ENCODE peak calls at places on chromosomes 16 and 17, in six cellular contexts. One of them, this sample, is unnamed.

GRCh38 chr17:80353718-80354275 is 61.2 kb upstream of the ENDOV start:
- DNase-seq in CD8-positive, alpha-beta T cell: no peak
- DNase-seq in endothelial cell of umbilical vein: no peak
- DNase-seq in AG04450: no peak
- DNase-seq in Karpas-422: no peak
- DNase-seq in stomach: no peak
- DNase-seq in this sample: no peak

GRCh38 chr17:56665864-56666263 is 72.4 kb downstream of the NOG start:
- DNase-seq in CD8-positive, alpha-beta T cell: no peak
- DNase-seq in endothelial cell of umbilical vein: no peak
- DNase-seq in AG04450: no peak
- DNase-seq in Karpas-422: no peak
- DNase-seq in stomach: no peak
- DNase-seq in this sample: no peak

GRCh38 chr17:60141111-60142018 is 8.4 kb upstream of the CA4 start:
- DNase-seq in CD8-positive, alpha-beta T cell: no peak
- DNase-seq in endothelial cell of umbilical vein: no peak
- DNase-seq in AG04450: no peak
- DNase-seq in Karpas-422: no peak
- DNase-seq in stomach: peak; percentile 89
- DNase-seq in this sample: no peak

GRCh38 chr17:79974786-79975497 is 60.7 kb downstream of the TBC1D16 start:
- DNase-seq in CD8-positive, alpha-beta T cell: no peak
- DNase-seq in endothelial cell of umbilical vein: no peak
- DNase-seq in AG04450: no peak
- DNase-seq in Karpas-422: peak; percentile 79
- DNase-seq in stomach: peak; percentile 71
- DNase-seq in this sample: no peak

GRCh38 chr17:16997514-16998429 is 25.9 kb upstream of the TNFRSF13B start:
- DNase-seq in CD8-positive, alpha-beta T cell: no peak
- DNase-seq in endothelial cell of umbilical vein: peak; percentile 45
- DNase-seq in AG04450: no peak
- DNase-seq in Karpas-422: peak; percentile 54
- DNase-seq in stomach: no peak
- DNase-seq in this sample: no peak

GRCh38 chr17:13957636-13958035 is 111.7 kb upstream of the COX10 start:
- DNase-seq in CD8-positive, alpha-beta T cell: no peak
- DNase-seq in endothelial cell of umbilical vein: no peak
- DNase-seq in AG04450: no peak
- DNase-seq in Karpas-422: no peak
- DNase-seq in stomach: no peak
- DNase-seq in this sample: no peak

GRCh38 chr16:67786491-67786890 is 19.9 kb downstream of the RANBP10 start:
- DNase-seq in CD8-positive, alpha-beta T cell: no peak
- DNase-seq in endothelial cell of umbilical vein: no peak
- DNase-seq in AG04450: no peak
- DNase-seq in Karpas-422: peak; percentile 63
- DNase-seq in stomach: no peak
- DNase-seq in this sample: no peak

GRCh38 chr17:4632583-4632923 is 8.9 kb downstream of the ALOX15 start:
- DNase-seq in CD8-positive, alpha-beta T cell: no peak
- DNase-seq in endothelial cell of umbilical vein: no peak
- DNase-seq in AG04450: no peak
- DNase-seq in Karpas-422: no peak
- DNase-seq in stomach: no peak
- DNase-seq in this sample: no peak

GRCh38 chr16:85561248-85562101 is 51.6 kb upstream of the GSE1 start:
- DNase-seq in CD8-positive, alpha-beta T cell: no peak
- DNase-seq in endothelial cell of umbilical vein: no peak
- DNase-seq in AG04450: no peak
- DNase-seq in Karpas-422: no peak
- DNase-seq in stomach: no peak
- DNase-seq in this sample: no peak
- H3K27ac ChIP-seq in CD8-positive, alpha-beta T cell: no peak overlapping the region
- H3K27ac ChIP-seq in endothelial cell of umbilical vein: no peak overlapping the region
- H3K27ac ChIP-seq in AG04450: no peak overlapping the region
- H3K27ac ChIP-seq in Karpas-422: no peak overlapping the region
- H3K27ac ChIP-seq in stomach: peak overlapping the region; percentile 70
- H3K27ac ChIP-seq in this sample: no peak overlapping the region

GRCh38 chr17:27333410-27333980 is 39.6 kb downstream of the WSB1 start:
- DNase-seq in CD8-positive, alpha-beta T cell: no peak
- DNase-seq in endothelial cell of umbilical vein: no peak
- DNase-seq in AG04450: no peak
- DNase-seq in Karpas-422: no peak
- DNase-seq in stomach: no peak
- DNase-seq in this sample: no peak
- H3K27ac ChIP-seq in CD8-positive, alpha-beta T cell: peak overlapping the region; percentile 21
- H3K27ac ChIP-seq in endothelial cell of umbilical vein: peak overlapping the region; percentile 73
- H3K27ac ChIP-seq in AG04450: peak overlapping the region; percentile 86
- H3K27ac ChIP-seq in Karpas-422: no peak overlapping the region
- H3K27ac ChIP-seq in stomach: peak overlapping the region; percentile 90
- H3K27ac ChIP-seq in this sample: no peak overlapping the region

DNA sequence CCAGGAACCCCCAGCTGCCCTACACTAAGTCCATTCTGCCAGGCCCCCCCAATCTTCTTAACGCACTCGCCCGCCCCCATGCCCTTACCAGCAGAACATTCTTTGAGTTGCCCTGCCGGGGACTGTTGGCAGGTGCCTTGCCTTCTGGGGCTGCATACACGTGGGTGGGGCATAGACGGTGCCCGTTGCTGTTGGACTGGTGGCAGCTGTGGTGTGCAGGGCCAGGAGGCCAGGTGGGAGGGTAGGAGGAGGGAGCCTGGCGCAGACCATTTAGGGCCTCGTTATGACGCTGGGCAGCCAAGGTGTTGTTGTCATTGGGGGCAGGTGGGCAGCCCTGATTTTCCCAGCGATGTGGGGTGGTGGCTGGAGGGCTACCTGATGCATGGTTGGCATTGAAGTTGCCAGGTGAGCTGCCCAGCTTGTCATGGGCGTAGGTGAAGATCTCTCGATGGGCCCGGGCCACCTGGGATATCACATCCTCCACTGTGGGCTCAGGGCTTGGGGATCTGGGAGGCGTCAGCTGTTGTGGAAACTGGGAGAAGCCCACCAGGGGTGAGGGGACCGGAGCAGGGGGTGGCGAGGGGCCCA is 4.9 kb downstream of the NR1D1 start:
- DNase-seq in CD8-positive, alpha-beta T cell: no peak
- DNase-seq in endothelial cell of umbilical vein: no peak
- DNase-seq in AG04450: no peak
- DNase-seq in Karpas-422: no peak
- DNase-seq in stomach: peak; percentile 73
- DNase-seq in this sample: no peak
- H3K27ac ChIP-seq in CD8-positive, alpha-beta T cell: no peak overlapping the region
- H3K27ac ChIP-seq in endothelial cell of umbilical vein: no peak overlapping the region
- H3K27ac ChIP-seq in AG04450: no peak overlapping the region
- H3K27ac ChIP-seq in Karpas-422: no peak overlapping the region
- H3K27ac ChIP-seq in stomach: peak overlapping the region; percentile 97
- H3K27ac ChIP-seq in this sample: peak overlapping the region; percentile 96

GRCh38 chr17:40352044-40352778 is 12.3 kb downstream of the GJD3 start:
- DNase-seq in CD8-positive, alpha-beta T cell: no peak
- DNase-seq in endothelial cell of umbilical vein: no peak
- DNase-seq in AG04450: no peak
- DNase-seq in Karpas-422: no peak
- DNase-seq in stomach: no peak
- DNase-seq in this sample: no peak
- H3K27ac ChIP-seq in CD8-positive, alpha-beta T cell: no peak overlapping the region
- H3K27ac ChIP-seq in endothelial cell of umbilical vein: no peak overlapping the region
- H3K27ac ChIP-seq in AG04450: no peak overlapping the region
- H3K27ac ChIP-seq in Karpas-422: no peak overlapping the region
- H3K27ac ChIP-seq in stomach: peak overlapping the region; percentile 98
- H3K27ac ChIP-seq in this sample: no peak overlapping the region

GRCh38 chr17:40518401-40519088 is 17.1 kb upstream of the TNS4 start:
- DNase-seq in CD8-positive, alpha-beta T cell: no peak
- DNase-seq in endothelial cell of umbilical vein: no peak
- DNase-seq in AG04450: no peak
- DNase-seq in Karpas-422: no peak
- DNase-seq in stomach: no peak
- DNase-seq in this sample: no peak
- H3K27ac ChIP-seq in CD8-positive, alpha-beta T cell: no peak overlapping the region
- H3K27ac ChIP-seq in endothelial cell of umbilical vein: no peak overlapping the region
- H3K27ac ChIP-seq in AG04450: no peak overlapping the region
- H3K27ac ChIP-seq in Karpas-422: no peak overlapping the region
- H3K27ac ChIP-seq in stomach: no peak overlapping the region
- H3K27ac ChIP-seq in this sample: no peak overlapping the region

GRCh38 chr17:77638229-77638628 is 320.3 kb upstream of the TNRC6C start:
- DNase-seq in CD8-positive, alpha-beta T cell: no peak
- DNase-seq in endothelial cell of umbilical vein: no peak
- DNase-seq in AG04450: no peak
- DNase-seq in Karpas-422: no peak
- DNase-seq in stomach: no peak
- DNase-seq in this sample: no peak
- H3K27ac ChIP-seq in CD8-positive, alpha-beta T cell: no peak overlapping the region
- H3K27ac ChIP-seq in endothelial cell of umbilical vein: no peak overlapping the region
- H3K27ac ChIP-seq in AG04450: no peak overlapping the region
- H3K27ac ChIP-seq in Karpas-422: no peak overlapping the region
- H3K27ac ChIP-seq in stomach: no peak overlapping the region
- H3K27ac ChIP-seq in this sample: no peak overlapping the region

GRCh38 chr17:77155125-77155524 is 14.4 kb downstream of the SEC14L1 start:
- DNase-seq in CD8-positive, alpha-beta T cell: no peak
- DNase-seq in endothelial cell of umbilical vein: no peak
- DNase-seq in AG04450: no peak
- DNase-seq in Karpas-422: no peak
- DNase-seq in stomach: no peak
- DNase-seq in this sample: no peak

GRCh38 chr17:77148959-77149510 is 8.3 kb downstream of the SEC14L1 start:
- DNase-seq in CD8-positive, alpha-beta T cell: no peak
- DNase-seq in endothelial cell of umbilical vein: no peak
- DNase-seq in AG04450: no peak
- DNase-seq in Karpas-422: no peak
- DNase-seq in stomach: no peak
- DNase-seq in this sample: no peak

GRCh38 chr17:77153487-77153886 is 12.7 kb downstream of the SEC14L1 start:
- DNase-seq in CD8-positive, alpha-beta T cell: no peak
- DNase-seq in endothelial cell of umbilical vein: no peak
- DNase-seq in AG04450: no peak
- DNase-seq in Karpas-422: no peak
- DNase-seq in stomach: no peak
- DNase-seq in this sample: no peak

GRCh38 chr17:77151236-77151635 is 10.5 kb downstream of the SEC14L1 start:
- DNase-seq in CD8-positive, alpha-beta T cell: no peak
- DNase-seq in endothelial cell of umbilical vein: no peak
- DNase-seq in AG04450: no peak
- DNase-seq in Karpas-422: no peak
- DNase-seq in stomach: no peak
- DNase-seq in this sample: no peak

GRCh38 chr17:77154187-77154586 is 13.4 kb downstream of the SEC14L1 start:
- DNase-seq in CD8-positive, alpha-beta T cell: no peak
- DNase-seq in endothelial cell of umbilical vein: no peak
- DNase-seq in AG04450: no peak
- DNase-seq in Karpas-422: no peak
- DNase-seq in stomach: no peak
- DNase-seq in this sample: no peak
- H3K27ac ChIP-seq in CD8-positive, alpha-beta T cell: no peak overlapping the region
- H3K27ac ChIP-seq in endothelial cell of umbilical vein: no peak overlapping the region
- H3K27ac ChIP-seq in AG04450: no peak overlapping the region
- H3K27ac ChIP-seq in Karpas-422: peak overlapping the region; percentile 69
- H3K27ac ChIP-seq in stomach: no peak overlapping the region
- H3K27ac ChIP-seq in this sample: no peak overlapping the region

GRCh38 chr17:78667091-78667490 is 89.9 kb upstream of the DNAH17 start:
- DNase-seq in CD8-positive, alpha-beta T cell: no peak
- DNase-seq in endothelial cell of umbilical vein: no peak
- DNase-seq in AG04450: no peak
- DNase-seq in Karpas-422: no peak
- DNase-seq in stomach: no peak
- DNase-seq in this sample: no peak

GRCh38 chr17:78664476-78665384 is 87.5 kb upstream of the DNAH17 start:
- DNase-seq in CD8-positive, alpha-beta T cell: no peak
- DNase-seq in endothelial cell of umbilical vein: peak; percentile 73
- DNase-seq in AG04450: no peak
- DNase-seq in Karpas-422: no peak
- DNase-seq in stomach: no peak
- DNase-seq in this sample: no peak

GRCh38 chr17:78667741-78668640 is 90.8 kb upstream of the DNAH17 start:
- DNase-seq in CD8-positive, alpha-beta T cell: no peak
- DNase-seq in endothelial cell of umbilical vein: no peak
- DNase-seq in AG04450: no peak
- DNase-seq in Karpas-422: no peak
- DNase-seq in stomach: no peak
- DNase-seq in this sample: no peak

GRCh38 chr17:78665385-78665951 is 88.3 kb upstream of the DNAH17 start:
- DNase-seq in CD8-positive, alpha-beta T cell: no peak
- DNase-seq in endothelial cell of umbilical vein: no peak
- DNase-seq in AG04450: no peak
- DNase-seq in Karpas-422: no peak
- DNase-seq in stomach: no peak
- DNase-seq in this sample: no peak

GRCh38 chr17:78665952-78666920 is 89.0 kb upstream of the DNAH17 start:
- DNase-seq in CD8-positive, alpha-beta T cell: peak; percentile 32
- DNase-seq in endothelial cell of umbilical vein: peak; percentile 94
- DNase-seq in AG04450: no peak
- DNase-seq in Karpas-422: no peak
- DNase-seq in stomach: no peak
- DNase-seq in this sample: peak; percentile 45
- H3K27ac ChIP-seq in CD8-positive, alpha-beta T cell: no peak overlapping the region
- H3K27ac ChIP-seq in endothelial cell of umbilical vein: peak overlapping the region; percentile 84
- H3K27ac ChIP-seq in AG04450: no peak overlapping the region
- H3K27ac ChIP-seq in Karpas-422: no peak overlapping the region
- H3K27ac ChIP-seq in stomach: peak overlapping the region; percentile 18
- H3K27ac ChIP-seq in this sample: peak overlapping the region; percentile 14

This sample was measured in CD4-positive, alpha-beta T cell.